ENCODE peak calls at places on chromosomes 13 and 19, in five cellular contexts. S is IMR-90, O is SK-N-SH, E is A549, G is K562. U is an unnamed sample.

GRCh38 chr19:46303702-46304397 is 7.0 kb downstream of the HIF3A start:
- DNase-seq in O (peak; percentile 82), S (no peak), G (peak; percentile 84), E (peak; percentile 40), U (no peak)

GRCh38 chr13:48478401-48478800 is 54.5 kb downstream of the RCBTB2 start:
- DNase-seq in O (no peak), S (peak; percentile 47), G (no peak), E (no peak), U (no peak)

GRCh38 chr19:10769533-10770491 is 51.9 kb downstream of the DNM2 start:
- DNase-seq in O (peak; percentile 80), E (no peak), G (peak; percentile 51), S (peak; percentile 26), U (no peak)

GRCh38 chr13:107767119-107767518 is 448.2 kb downstream of the LIG4 start:
- DNase-seq in S (no peak), E (no peak), G (no peak), O (peak; percentile 76), U (no peak)

GRCh38 chr13:113413898-113414282 is 39.4 kb downstream of the ADPRHL1 start:
- DNase-seq in O (no peak), S (no peak), G (no peak), E (no peak), U (no peak)

GRCh38 chr13:80712026-80712425 is 371.1 kb upstream of the SPRY2 start:
- DNase-seq in G (no peak), S (no peak), E (no peak), O (no peak), U (no peak)

GRCh38 chr19:46133101-46133627 is 8.7 kb upstream of the IGFL3 start:
- DNase-seq in G (no peak), O (no peak), E (no peak), S (peak; percentile 97), U (peak; percentile 24)

GRCh38 chr13:51666839-51667238 is 82.6 kb downstream of the WDFY2 start:
- DNase-seq in O (no peak), E (no peak), S (no peak), G (no peak), U (no peak)

GRCh38 chr19:524062-524674 is 7.4 kb upstream of the CDC34 start:
- DNase-seq in G (no peak), O (peak; percentile 75), S (peak; percentile 49), E (no peak), U (no peak)

GRCh38 chr13:113880651-113881611 is 17.1 kb upstream of the GAS6 start:
- DNase-seq in S (no peak), G (no peak), E (no peak), O (no peak), U (no peak)

GRCh38 chr19:1090731-1091543 is 4.2 kb downstream of the POLR2E start:
- DNase-seq in G (no peak), O (no peak), E (no peak), S (no peak), U (no peak)

GRCh38 chr19:45577111-45577905 is 7.3 kb downstream of the OPA3 start:
- DNase-seq in S (peak; percentile 95), E (peak; percentile 82), O (no peak), G (no peak), U (no peak)

GRCh38 chr19:36213793-36214387 is 575 bp downstream of the ZNF565 start:
- DNase-seq in S (peak; percentile 45), O (no peak), G (no peak), E (peak; percentile 41), U (no peak)

GRCh38 chr19:58154287-58154678 is 3.7 kb upstream of the ZNF329 start:
- DNase-seq in O (no peak), G (peak; percentile 6), S (peak; percentile 24), E (no peak), U (no peak)

GRCh38 chr13:80084086-80084676 is 256.7 kb downstream of the SPRY2 start:
- DNase-seq in S (peak; percentile 93), O (no peak), G (no peak), E (no peak), U (no peak)

GRCh38 chr13:40662866-40663265 is 3.6 kb downstream of the FOXO1 start:
- DNase-seq in G (no peak), O (no peak), E (no peak), S (no peak), U (peak; percentile 74)

GRCh38 chr13:52029569-52029968 is 5.1 kb downstream of the UTP14C start:
- DNase-seq in O (no peak), E (no peak), G (no peak), S (no peak), U (no peak)

GRCh38 chr13:29859971-29860370 is 9.6 kb upstream of the UBL3 start:
- DNase-seq in S (peak; percentile 87), G (no peak), O (no peak), E (no peak), U (no peak)

GRCh38 chr19:14405758-14406644 is 13.1 kb downstream of the DDX39A start:
- DNase-seq in G (peak; percentile 100), S (peak; percentile 73), E (peak; percentile 71), O (peak; percentile 100), U (peak; percentile 48)

GRCh38 chr19:40241809-40242384 is 15.4 kb upstream of the CCNP start:
- DNase-seq in O (no peak), E (no peak), G (no peak), S (no peak), U (no peak)

GRCh38 chr13:94764576-94765321 is 52.4 kb upstream of the SOX21 start:
- DNase-seq in O (no peak), G (no peak), S (no peak), E (no peak), U (no peak)

GRCh38 chr13:73225983-73226382 is 167.2 kb downstream of the KLF5 start:
- DNase-seq in S (no peak), E (no peak), G (no peak), O (no peak), U (no peak)

GRCh38 chr13:50474094-50474654 is 369.3 kb downstream of the DLEU7 start:
- DNase-seq in S (no peak), O (no peak), G (no peak), E (no peak), U (no peak)

GRCh38 chr19:19256072-19256969 is 16.8 kb downstream of the TM6SF2 start:
- DNase-seq in O (peak; percentile 52), E (no peak), G (no peak), S (no peak), U (no peak)

GRCh38 chr13:74795526-74795925 is 661.3 kb upstream of the KLF12 start:
- DNase-seq in E (no peak), G (no peak), S (no peak), O (no peak), U (no peak)

GRCh38 chr13:74796126-74796643 is 662.0 kb upstream of the KLF12 start:
- DNase-seq in G (no peak), O (no peak), S (no peak), E (no peak), U (no peak)

GRCh38 chr13:74794147-74794546 is 659.9 kb upstream of the KLF12 start:
- DNase-seq in S (no peak), G (no peak), E (no peak), O (no peak), U (no peak)

GRCh38 chr13:74794582-74794981 is 660.4 kb upstream of the KLF12 start:
- DNase-seq in G (no peak), O (no peak), E (no peak), S (no peak), U (no peak)
- TF ChIP-seq RCOR1 in G (no peak), O (no peak), E (no peak), S (no peak), U (no peak)

GRCh38 chr19:51702103-51702753 is 9.1 kb downstream of the SPACA6 start:
- DNase-seq in E (peak; percentile 74), G (peak; percentile 93), O (peak; percentile 54), S (peak; percentile 24), U (no peak)
- TF ChIP-seq RCOR1 in E (no peak), G (no peak), O (no peak), S (no peak), U (no peak)

DNA sequence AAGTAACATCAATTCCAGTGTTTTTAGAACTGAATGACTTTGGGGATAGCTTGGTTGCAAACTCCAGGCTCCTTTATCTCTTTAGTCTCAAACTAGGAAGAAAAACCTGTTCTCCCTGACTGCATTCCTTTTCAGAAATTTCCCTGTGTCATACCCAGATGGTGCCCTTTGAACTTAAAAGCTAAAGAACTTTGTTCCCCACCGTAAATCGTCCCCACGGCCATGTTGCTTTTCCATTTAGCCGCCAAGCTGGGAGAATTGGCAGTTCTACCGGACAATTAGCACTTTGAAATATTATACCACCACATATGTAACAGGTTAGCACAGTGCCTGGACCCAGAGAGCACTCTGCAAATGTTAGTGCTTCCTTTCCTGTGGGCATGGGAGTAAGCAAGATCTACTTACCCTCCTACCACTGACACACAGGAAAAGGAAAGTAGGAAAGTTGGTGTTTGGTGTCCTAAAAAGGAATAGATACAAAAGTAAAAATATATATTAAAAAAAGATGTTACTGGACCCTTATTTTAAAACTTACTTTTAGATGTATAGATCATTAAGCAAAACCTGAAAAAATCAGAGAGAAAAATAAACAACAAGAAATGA is 191.9 kb upstream of the MIR17HG start:
- DNase-seq in E (no peak), S (no peak), G (no peak), O (no peak), U (no peak)
- TF ChIP-seq RCOR1 in E (no peak), S (no peak), G (no peak), O (no peak), U (no peak)

GRCh38 chr19:12975221-12975756 is 5.9 kb downstream of the DAND5 start:
- DNase-seq in G (no peak), S (no peak), O (peak; percentile 87), E (no peak), U (no peak)
- TF ChIP-seq RCOR1 in G (no peak), S (no peak), O (peak; percentile 73), E (no peak), U (no peak)

DNA sequence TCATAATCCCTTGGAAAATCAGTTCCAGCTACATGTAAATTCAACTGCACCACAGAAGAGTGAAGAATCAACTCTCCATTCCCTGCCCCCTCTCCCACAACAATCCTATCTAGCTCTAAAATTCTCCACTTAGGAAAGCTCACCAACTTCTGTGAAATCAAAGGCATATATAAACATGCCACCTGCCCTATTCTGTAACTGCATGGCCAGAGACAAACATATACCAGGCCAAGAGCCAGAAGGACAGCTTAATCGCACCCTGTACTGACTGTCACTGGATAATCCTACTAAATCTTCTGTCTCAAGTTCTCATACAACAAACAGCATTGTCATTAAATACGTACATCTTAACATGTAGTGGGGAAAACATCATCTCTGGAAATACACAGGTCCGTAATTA is 58.2 kb upstream of the EEF1AKMT1 start:
- DNase-seq in G (no peak), O (no peak), E (no peak), S (no peak), U (no peak)
- TF ChIP-seq RCOR1 in G (no peak), O (no peak), E (no peak), S (no peak), U (no peak)

U was measured in GM12878.